ENCODE peak calls at places on chromosome 6, in four cellular contexts. W is OCI-LY7, J is GM10248, V is HFFc6. P is an unnamed sample.

GRCh38 chr6:10518461-10519216 is 2.5 kb upstream of the GCNT2 start:
- DNase-seq in W (peak; percentile 26), J (no peak), V (peak; percentile 21), P (no peak)

GRCh38 chr6:134035823-134036296 is 16.6 kb downstream of the SLC2A12 start:
- DNase-seq in V (no peak), J (no peak), W (peak; percentile 61), P (no peak)

GRCh38 chr6:140043357-140043756 is 668.9 kb upstream of the CITED2 start:
- DNase-seq in V (peak; percentile 96), W (no peak), J (no peak), P (no peak)

GRCh38 chr6:44804016-44804415 is 416.5 kb downstream of the CDC5L start:
- DNase-seq in V (no peak), W (no peak), J (no peak), P (no peak)

GRCh38 chr6:54267798-54268197 is 40.4 kb upstream of the TINAG start:
- DNase-seq in W (peak; percentile 26), V (peak; percentile 32), J (no peak), P (peak; percentile 3)

GRCh38 chr6:84428300-84428907 is 201.0 kb upstream of the CEP162 start:
- DNase-seq in W (peak; percentile 21), J (peak; percentile 19), V (peak; percentile 37), P (peak; percentile 25)

GRCh38 chr6:149563203-149563927 is 2.8 kb upstream of the GINM1 start:
- DNase-seq in J (no peak), W (no peak), V (peak; percentile 77), P (no peak)

GRCh38 chr6:6366778-6367177 is 46.3 kb upstream of the F13A1 start:
- DNase-seq in V (no peak), W (no peak), J (no peak), P (no peak)

GRCh38 chr6:138323821-138324220 is 53.9 kb upstream of the SMIM28 start:
- DNase-seq in W (no peak), V (no peak), J (no peak), P (no peak)

GRCh38 chr6:169792306-169793015 is 41.0 kb downstream of the ERMARD start:
- DNase-seq in V (no peak), J (no peak), W (no peak), P (no peak)

GRCh38 chr6:83474309-83474708 is 38.0 kb upstream of the PRSS35 start:
- DNase-seq in W (no peak), V (no peak), J (no peak), P (no peak)

GRCh38 chr6:35611235-35611634 is 77.5 kb downstream of the FKBP5 start:
- DNase-seq in V (peak; percentile 27), J (no peak), W (no peak), P (no peak)

GRCh38 chr6:169961772-169962561 is 210.5 kb downstream of the ERMARD start:
- DNase-seq in V (no peak), J (no peak), W (no peak), P (no peak)

GRCh38 chr6:111478064-111478476 is 4.9 kb downstream of the REV3L start:
- DNase-seq in J (no peak), V (peak; percentile 19), W (no peak), P (no peak)

GRCh38 chr6:210104-210456 is 82.2 kb upstream of the DUSP22 start:
- DNase-seq in V (no peak), J (no peak), W (no peak), P (no peak)

GRCh38 chr6:105522626-105523322 is 119.9 kb upstream of the PREP start:
- DNase-seq in J (no peak), V (peak; percentile 15), W (no peak), P (no peak)

GRCh38 chr6:108074359-108075144 is at the start of gene OSTM1:
- DNase-seq in J (peak; percentile 99), W (peak; percentile 91), V (peak; percentile 71), P (peak; percentile 100)
- TF ChIP-seq CTCF in J (no peak), W (no peak), V (no peak), P (peak; percentile 5)

GRCh38 chr6:113083947-113084346 is 736.8 kb downstream of the RFPL4B start:
- DNase-seq in V (no peak), W (no peak), J (no peak), P (no peak)

GRCh38 chr6:113092795-113093194 is 745.7 kb downstream of the RFPL4B start:
- DNase-seq in J (no peak), W (no peak), V (no peak), P (no peak)

GRCh38 chr6:113094781-113095180 is 747.7 kb downstream of the RFPL4B start:
- DNase-seq in W (no peak), V (peak; percentile 8), J (no peak), P (no peak)

GRCh38 chr6:113089056-113089455 is 741.9 kb downstream of the RFPL4B start:
- DNase-seq in V (no peak), W (no peak), J (no peak), P (no peak)
- TF ChIP-seq CTCF in V (peak; percentile 33), W (peak; percentile 48), J (no peak), P (no peak)

GRCh38 chr6:113876654-113877053 is 19.5 kb downstream of the MARCKS start:
- DNase-seq in W (no peak), J (no peak), V (no peak), P (no peak)
- TF ChIP-seq CTCF in W (no peak), J (no peak), V (no peak), P (no peak)

GRCh38 chr6:113375950-113376846 is 480.9 kb upstream of the MARCKS start:
- DNase-seq in W (no peak), J (no peak), V (peak; percentile 82), P (no peak)
- TF ChIP-seq CTCF in W (no peak), J (no peak), V (no peak), P (no peak)

DNA sequence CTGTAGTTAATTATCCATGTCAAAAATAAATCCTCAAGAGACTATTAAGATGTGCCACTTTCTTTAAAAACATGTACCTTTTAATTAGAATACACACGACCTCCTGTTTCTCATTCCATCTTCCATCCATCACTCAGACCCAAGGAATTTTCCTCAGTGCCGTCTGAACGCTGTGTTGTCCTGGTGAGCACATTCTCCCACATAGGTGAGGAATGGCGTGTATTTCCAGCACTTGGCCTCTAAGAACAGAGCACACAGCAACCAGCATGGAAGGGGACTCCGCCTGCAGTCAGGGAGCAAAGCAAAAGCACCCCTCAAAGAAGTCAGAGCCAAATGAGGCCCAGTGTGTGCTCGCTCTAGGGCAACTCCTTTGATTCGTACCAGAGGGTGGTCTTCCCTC is 45.9 kb downstream of the TBXT start:
- DNase-seq in W (no peak), J (no peak), V (no peak), P (no peak)
- TF ChIP-seq CTCF in W (no peak), J (no peak), V (no peak), P (no peak)

DNA sequence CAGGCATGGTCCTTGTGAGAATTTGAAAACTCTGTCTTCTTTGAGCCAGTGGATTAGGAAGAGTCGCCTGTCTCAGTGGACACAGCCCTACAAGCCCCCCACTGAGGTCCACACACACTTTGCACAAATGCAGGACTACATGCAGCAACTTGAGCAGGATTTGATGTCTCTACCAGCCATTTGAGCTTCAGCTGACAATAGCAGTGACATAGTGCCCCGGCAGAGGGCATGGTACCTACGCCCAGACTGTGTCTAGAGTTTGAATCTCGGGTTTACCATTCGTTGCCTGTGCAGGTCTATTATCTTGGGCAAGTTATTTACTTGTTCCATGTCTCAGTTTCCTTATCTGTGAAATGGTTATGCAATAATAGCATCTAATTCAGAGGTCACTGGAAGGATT is 580.1 kb downstream of the TFAP2B start:
- DNase-seq in V (no peak), W (no peak), J (no peak), P (no peak)
- TF ChIP-seq CTCF in V (no peak), W (peak; percentile 56), J (peak; percentile 15), P (no peak)

DNA sequence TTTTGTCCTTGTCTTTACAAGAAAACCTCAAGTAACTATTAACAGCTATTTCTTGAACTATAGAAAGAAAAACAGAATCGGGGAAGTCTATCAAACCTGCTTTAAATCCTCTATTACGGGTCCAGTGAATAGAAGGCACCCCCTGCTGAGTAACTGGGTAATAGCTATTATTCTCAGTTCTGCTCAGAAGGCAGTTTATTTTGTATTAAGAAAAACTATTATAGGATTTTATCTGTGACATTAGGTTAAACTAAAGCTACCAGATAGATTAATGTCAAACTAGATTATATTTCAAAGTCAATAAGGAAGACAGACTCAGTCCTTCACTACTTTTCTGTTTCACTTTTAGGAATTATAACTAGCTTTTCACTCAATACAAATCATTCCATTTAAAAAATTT is 93.7 kb downstream of the DST start:
- DNase-seq in W (peak; percentile 29), J (no peak), V (no peak), P (no peak)
- TF ChIP-seq CTCF in W (peak; percentile 77), J (peak; percentile 28), V (peak; percentile 65), P (no peak)

P was measured in GM20000.